ENCODE peak calls at places on chromosomes 2 and 18, in five cellular contexts. C, W, K, D and J are unnamed samples.

GRCh38 chr2:71888741-71889445 is 258.8 kb downstream of the CYP26B1 start:
- DNase-seq in C (no peak), W (no peak), K (no peak), D (no peak), J (no peak)

GRCh38 chr2:113965644-113966043 is 75.8 kb downstream of the ACTR3 start:
- DNase-seq in C (no peak), W (peak; percentile 42), K (no peak), D (peak; percentile 9), J (peak; percentile 41)

GRCh38 chr18:21163647-21164625 is 52.3 kb upstream of the ROCK1 start:
- DNase-seq in C (no peak), W (no peak), K (no peak), D (no peak), J (peak; percentile 89)

GRCh38 chr2:237592425-237592980 is 2.0 kb upstream of the RAB17 start:
- DNase-seq in C (no peak), W (no peak), K (no peak), D (no peak), J (no peak)

GRCh38 chr2:217832115-217832514 is 170.7 kb downstream of the TNS1 start:
- DNase-seq in C (no peak), W (no peak), K (no peak), D (no peak), J (no peak)

GRCh38 chr2:42092084-42092996 is 44.5 kb downstream of the PKDCC start:
- DNase-seq in C (no peak), W (no peak), K (no peak), D (no peak), J (no peak)

GRCh38 chr2:212147921-212148513 is 390.6 kb downstream of the ERBB4 start:
- DNase-seq in C (no peak), W (no peak), K (no peak), D (no peak), J (no peak)

GRCh38 chr2:233063269-233063975 is 3.3 kb downstream of the INPP5D start:
- DNase-seq in C (no peak), W (no peak), K (no peak), D (no peak), J (no peak)